ENCODE peak calls at places on chromosomes 2 and 18, in nine cellular contexts. Y is caudate nucleus; N is stimulated activated CD4-positive, alpha-beta T cell treated with anti-CD3 and anti-CD28 coated beads, Interleukin-4, amount 100 ng/mL, for 1 hour; W is T-helper 22 cell; M is KG1; T is naive thymus-derived CD4-positive, alpha-beta T cell; V is fibroblast of pulmonary artery; B is SW480; P is heart right ventricle. L is an unnamed sample.

GRCh38 chr18:73987247-73987980 is 160.2 kb downstream of the FBXO15 start:
- DNase-seq in T (no peak), M (no peak), V (no peak), W (no peak), P (no peak), N (no peak), B (no peak), Y (no peak), L (no peak)

GRCh38 chr2:200356794-200357472 is 50.4 kb downstream of the SPATS2L start:
- DNase-seq in T (no peak), V (peak), N (no peak), Y (no peak), M (no peak), W (no peak), B (no peak), P (no peak), L (no peak)

GRCh38 chr2:80302001-80302464 is 2.5 kb downstream of the LRRTM1 start:
- DNase-seq in B (no peak), P (no peak), V (no peak), Y (no peak), M (no peak), N (no peak), T (no peak), W (no peak), L (no peak)

GRCh38 chr2:37570773-37571570 is 100.5 kb downstream of the CDC42EP3 start:
- DNase-seq in B (peak), Y (no peak), W (no peak), P (no peak), T (no peak), V (peak), M (no peak), N (peak), L (peak)

GRCh38 chr2:18926633-18927524 is 337.5 kb upstream of the NT5C1B start:
- DNase-seq in T (no peak), N (no peak), Y (no peak), V (no peak), M (no peak), B (no peak), W (no peak), P (no peak), L (no peak)

GRCh38 chr18:36130883-36131653 is 1.4 kb downstream of the ELP2 start:
- DNase-seq in Y (no peak), P (no peak), B (no peak), M (no peak), V (no peak), N (no peak), W (no peak), T (no peak), L (no peak)

GRCh38 chr2:218368621-218369153 is 12.0 kb downstream of the CATIP start:
- DNase-seq in Y (no peak), M (no peak), W (no peak), T (no peak), P (peak), V (no peak), N (no peak), B (no peak), L (no peak)

GRCh38 chr2:66534461-66534860 is 99.5 kb downstream of the MEIS1 start:
- DNase-seq in P (no peak), V (no peak), M (no peak), T (no peak), W (no peak), Y (no peak), N (no peak), B (no peak), L (no peak)

GRCh38 chr2:191508738-191509137 is 169.2 kb upstream of the NABP1 start:
- DNase-seq in T (no peak), M (no peak), N (no peak), V (no peak), W (no peak), Y (no peak), B (no peak), P (no peak), L (no peak)

GRCh38 chr18:68826111-68826510 is 28.2 kb downstream of the CCDC102B start:
- DNase-seq in P (no peak), B (no peak), T (no peak), W (no peak), V (no peak), M (no peak), Y (no peak), N (no peak), L (no peak)

L was measured in hepatocyte.